ENCODE peak calls at places on chromosomes 2 and 18, in five cellular contexts. Z, H, B, V and E are unnamed samples.

GRCh38 chr2:95269036-95269680 is 5.1 kb upstream of the PROM2 start:
- DNase-seq in B (no peak), V (no peak), Z (no peak), H (no peak), E (no peak)

GRCh38 chr2:26033270-26033768 is 565 bp upstream of the RAB10 start:
- DNase-seq in B (peak), V (no peak), H (peak), Z (peak), E (no peak)

GRCh38 chr2:205685314-205686230 is 3.3 kb downstream of the NRP2 start:
- DNase-seq in H (peak), Z (peak), B (peak), V (no peak), E (peak)

GRCh38 chr2:38184964-38185603 is 109.1 kb upstream of the CYP1B1 start:
- DNase-seq in H (no peak), Z (no peak), V (no peak), B (no peak), E (peak)

GRCh38 chr2:10813085-10813748 is 632 bp upstream of the PDIA6 start:
- DNase-seq in V (no peak), H (no peak), B (no peak), Z (no peak), E (no peak)

GRCh38 chr18:45980229-45980628 is 13.1 kb upstream of the EPG5 start:
- DNase-seq in V (no peak), B (no peak), Z (no peak), H (no peak), E (no peak)

GRCh38 chr18:14976736-14977430 is 228.9 kb downstream of the ANKRD30B start:
- DNase-seq in H (no peak), B (no peak), Z (no peak), V (no peak), E (no peak)

GRCh38 chr18:31162419-31162793 is 250 bp downstream of the DSC1 start:
- DNase-seq in H (no peak), Z (no peak), V (no peak), B (no peak), E (no peak)

GRCh38 chr18:8812631-8813030 is 107.3 kb downstream of the MTCL1 start:
- DNase-seq in B (no peak), H (no peak), Z (no peak), V (no peak), E (no peak)

GRCh38 chr2:74291891-74292621 is 51.2 kb downstream of the SLC4A5 start:
- DNase-seq in B (no peak), V (no peak), H (no peak), Z (no peak), E (no peak)

GRCh38 chr2:85889648-85890281 is 975 bp upstream of the ST3GAL5 start:
- DNase-seq in H (no peak), Z (no peak), B (no peak), V (no peak), E (no peak)

GRCh38 chr18:79610461-79611039 is 69.1 kb upstream of the CTDP1 start:
- DNase-seq in Z (no peak), B (no peak), V (no peak), H (no peak), E (no peak)

GRCh38 chr2:11096591-11096990 is 58.7 kb upstream of the SLC66A3 start:
- DNase-seq in Z (no peak), B (no peak), H (no peak), V (no peak), E (no peak)

GRCh38 chr2:24830351-24830750 is 37.1 kb downstream of the CENPO start:
- DNase-seq in V (no peak), B (peak), H (no peak), Z (no peak), E (no peak)

GRCh38 chr2:6556755-6557154 is 309.0 kb downstream of the CMPK2 start:
- DNase-seq in H (no peak), V (no peak), Z (no peak), B (no peak), E (no peak)

GRCh38 chr2:128357561-128358370 is 39.1 kb upstream of the HS6ST1 start:
- DNase-seq in H (no peak), Z (no peak), V (peak), B (no peak), E (no peak)

GRCh38 chr2:240670402-240670801 is 12.3 kb downstream of the AQP12B start:
- DNase-seq in B (no peak), H (no peak), V (no peak), Z (no peak), E (no peak)

GRCh38 chr2:210546424-210547223 is 9.8 kb upstream of the CPS1 start:
- DNase-seq in V (peak), H (peak), B (no peak), Z (no peak), E (no peak)

GRCh38 chr18:58337688-58338087 is 291.2 kb downstream of the ALPK2 start:
- DNase-seq in B (no peak), H (no peak), Z (no peak), V (no peak), E (no peak)

GRCh38 chr2:159262904-159263303 is 23.6 kb downstream of the WDSUB1 start:
- DNase-seq in Z (no peak), V (peak), B (no peak), H (no peak), E (no peak)

GRCh38 chr18:40094441-40094840 is 1860.6 kb upstream of the PIK3C3 start:
- DNase-seq in Z (no peak), H (no peak), B (no peak), V (no peak), E (no peak)

GRCh38 chr2:161710131-161710915 is 86.1 kb downstream of the SLC4A10 start:
- DNase-seq in Z (no peak), H (no peak), V (no peak), B (no peak), E (no peak)

GRCh38 chr2:64652231-64653173 is 1.2 kb downstream of the SERTAD2 start:
- DNase-seq in H (no peak), Z (no peak), V (no peak), B (no peak), E (no peak)

GRCh38 chr2:47201224-47201623 is 46.1 kb upstream of the STPG4 start:
- DNase-seq in H (no peak), B (no peak), V (no peak), Z (no peak), E (no peak)

GRCh38 chr2:163558286-163559009 is 177.4 kb downstream of the FIGN start:
- DNase-seq in H (no peak), B (no peak), V (no peak), Z (no peak), E (no peak)

GRCh38 chr18:3357516-3357915 is 92.5 kb upstream of the TGIF1 start:
- DNase-seq in H (no peak), Z (no peak), B (no peak), V (no peak), E (no peak)

GRCh38 chr2:85796549-85797262 is 42.9 kb downstream of the ATOH8 start:
- DNase-seq in B (no peak), Z (no peak), V (no peak), H (no peak), E (no peak)

GRCh38 chr2:10787176-10787968 is 25.2 kb downstream of the PDIA6 start:
- DNase-seq in B (no peak), H (peak), Z (peak), V (no peak), E (peak)

GRCh38 chr2:26477911-26478253 is at the start of gene OTOF:
- DNase-seq in H (peak), Z (no peak), B (no peak), V (peak), E (no peak)